ENCODE peak calls at places on chromosomes 7 and 10, in six cellular contexts. C is CD8-positive, alpha-beta T cell; Z is uterus; X is SJSA1; S is A549; H is K562. R is an unnamed sample.

GRCh38 chr10:50421026-50421719 is 169.9 kb upstream of the ASAH2 start:
- DNase-seq in Z (no peak), C (no peak), H (peak; percentile 66), S (peak; percentile 58), X (no peak), R (no peak)

GRCh38 chr7:137878333-137878961 is 31.7 kb upstream of the DGKI start:
- DNase-seq in H (peak; percentile 48), C (no peak), S (no peak), X (no peak), Z (peak; percentile 85), R (no peak)

GRCh38 chr10:14009315-14010082 is 321.2 kb downstream of the FRMD4A start:
- DNase-seq in X (peak; percentile 56), Z (no peak), H (no peak), C (peak; percentile 84), S (no peak), R (peak; percentile 71)

GRCh38 chr10:62153191-62153590 is 115.5 kb downstream of the RTKN2 start:
- DNase-seq in H (no peak), X (no peak), S (no peak), C (no peak), Z (no peak), R (no peak)

GRCh38 chr7:21507627-21508343 is 35.1 kb upstream of the DNAH11 start:
- DNase-seq in H (peak; percentile 19), X (no peak), Z (no peak), C (no peak), S (peak; percentile 21), R (no peak)

GRCh38 chr10:54559498-54559897 is 241.5 kb downstream of the PCDH15 start:
- DNase-seq in S (no peak), C (no peak), H (no peak), Z (no peak), X (no peak), R (no peak)

GRCh38 chr7:13457790-13458189 is 531.7 kb downstream of the ETV1 start:
- DNase-seq in S (no peak), X (no peak), C (no peak), H (no peak), Z (no peak), R (no peak)

GRCh38 chr10:110512461-110513187 is 14.9 kb downstream of the DUSP5 start:
- DNase-seq in C (no peak), Z (no peak), X (peak; percentile 84), S (peak; percentile 77), H (no peak), R (no peak)

GRCh38 chr7:78448915-78449314 is 650.3 kb downstream of the PHTF2 start:
- DNase-seq in Z (no peak), H (no peak), X (no peak), S (no peak), C (no peak), R (no peak)

GRCh38 chr7:12715372-12716133 is 28.1 kb downstream of the ARL4A start:
- DNase-seq in X (peak; percentile 71), Z (peak; percentile 50), H (peak; percentile 86), S (peak; percentile 98), C (peak; percentile 23), R (no peak)

GRCh38 chr10:8260645-8261044 is 206.2 kb downstream of the GATA3 start:
- DNase-seq in Z (no peak), C (no peak), H (no peak), X (no peak), S (no peak), R (no peak)

GRCh38 chr7:97851725-97852124 is 20.5 kb downstream of the ASNS start:
- DNase-seq in S (no peak), C (no peak), X (no peak), H (no peak), Z (no peak), R (no peak)

GRCh38 chr7:142854505-142855400 is at the start of gene EPHB6:
- DNase-seq in S (peak; percentile 32), H (peak; percentile 96), Z (peak; percentile 87), C (peak; percentile 45), X (no peak), R (peak; percentile 56)

GRCh38 chr10:120456626-120457430 is at the start of gene PLPP4:
- DNase-seq in H (peak; percentile 16), C (no peak), X (peak; percentile 56), Z (peak; percentile 29), S (no peak), R (no peak)

GRCh38 chr10:42961776-42962119 is 115.1 kb upstream of the RET start:
- DNase-seq in H (no peak), X (peak; percentile 25), C (no peak), S (no peak), Z (no peak), R (no peak)

GRCh38 chr7:6422926-6423632 is 24.7 kb downstream of the DAGLB start:
- DNase-seq in C (no peak), X (no peak), Z (no peak), S (no peak), H (no peak), R (peak; percentile 6)

GRCh38 chr7:51290702-51291290 is 25.8 kb downstream of the COBL start:
- DNase-seq in Z (no peak), X (no peak), H (no peak), C (no peak), S (no peak), R (no peak)
- H3K4me1 ChIP-seq in Z (no peaks in the 10 kb centered on the region), X (no peaks in the 10 kb centered on the region), H (no peaks in the 10 kb centered on the region), C (no peaks in the 10 kb centered on the region), S (peaks cover 12% of the 10 kb centered on the region), R (no peaks in the 10 kb centered on the region)

GRCh38 chr10:35424680-35425285 is 88.5 kb downstream of the CCNY start:
- DNase-seq in S (no peak), H (no peak), X (no peak), C (no peak), Z (no peak), R (no peak)
- H3K4me1 ChIP-seq in S (peaks cover 67% of the 10 kb centered on the region), H (peaks cover 20% of the 10 kb centered on the region), X (peaks cover 69% of the 10 kb centered on the region), C (peaks cover 6% of the 10 kb centered on the region), Z (peaks cover 31% of the 10 kb centered on the region), R (peaks cover 21% of the 10 kb centered on the region)

DNA sequence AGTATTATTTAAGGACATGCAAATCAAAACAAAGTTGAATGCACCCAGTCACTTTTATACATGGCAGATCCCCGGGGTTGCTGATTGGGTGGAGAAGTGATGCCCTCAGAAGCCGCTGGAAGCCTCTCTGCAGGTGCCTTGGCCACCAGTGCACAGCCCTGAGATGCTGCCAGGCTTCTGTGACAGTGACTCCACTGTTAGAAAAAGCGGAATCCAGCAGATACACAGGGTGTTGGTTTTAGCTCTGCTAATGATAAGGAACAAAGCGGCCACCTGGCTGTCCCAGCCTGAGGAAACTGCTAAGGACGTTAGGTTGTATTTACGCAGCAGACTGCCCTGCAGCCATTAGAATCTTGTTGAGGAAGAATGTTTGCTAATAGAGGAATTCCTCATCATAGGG is 47.5 kb downstream of the JAKMIP3 start:
- DNase-seq in H (no peak), Z (peak; percentile 2), S (no peak), C (no peak), X (peak; percentile 16), R (no peak)
- H3K4me1 ChIP-seq in H (no peaks in the 10 kb centered on the region), Z (no peaks in the 10 kb centered on the region), S (no peaks in the 10 kb centered on the region), C (no peaks in the 10 kb centered on the region), X (no peaks in the 10 kb centered on the region), R (no peaks in the 10 kb centered on the region)

DNA sequence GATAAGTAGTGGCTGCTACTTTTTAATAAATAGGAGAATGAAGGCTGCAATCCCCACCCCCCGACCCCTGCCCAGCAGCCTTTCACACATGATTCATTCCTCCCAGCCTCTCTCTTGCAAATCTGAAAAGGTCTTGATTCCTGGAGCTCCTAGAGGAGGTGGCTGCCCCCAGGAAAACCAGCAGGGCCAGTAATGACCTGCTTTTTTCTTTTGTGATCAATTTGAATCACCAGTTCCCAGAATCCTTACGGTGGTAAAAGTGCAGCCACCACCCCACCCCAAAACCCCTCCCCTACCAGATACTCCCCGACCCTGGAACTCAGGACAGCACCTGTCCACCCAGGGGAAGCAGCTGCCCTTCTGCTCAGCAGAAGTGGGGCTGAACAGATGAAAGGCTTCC is 108.9 kb downstream of the C10orf105 start:
- DNase-seq in S (no peak), H (no peak), C (no peak), X (no peak), Z (no peak), R (no peak)
- H3K4me1 ChIP-seq in S (peaks cover 8% of the 10 kb centered on the region), H (peaks cover 16% of the 10 kb centered on the region), C (no peaks in the 10 kb centered on the region), X (peaks cover 6% of the 10 kb centered on the region), Z (no peaks in the 10 kb centered on the region), R (no peaks in the 10 kb centered on the region)

DNA sequence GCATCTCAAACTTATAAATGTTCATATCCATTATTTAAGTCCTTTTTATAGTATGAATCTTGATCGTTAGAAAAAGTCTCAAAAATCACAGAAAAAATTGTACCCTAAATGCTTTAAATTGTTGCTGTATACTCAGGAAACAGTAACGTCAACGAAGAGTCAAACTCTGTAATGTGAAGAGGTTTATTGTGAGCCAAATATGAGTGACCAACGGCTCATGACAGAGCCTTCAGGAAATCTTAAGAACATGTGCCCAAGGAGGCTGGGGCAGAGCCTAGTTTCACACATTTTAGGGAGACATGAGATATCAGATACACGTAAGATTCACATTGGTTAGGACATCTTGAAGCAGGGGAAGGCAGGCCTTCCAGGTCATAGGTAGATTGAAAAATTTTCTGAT is 86.1 kb downstream of the PIP4K2A start:
- DNase-seq in X (no peak), Z (no peak), S (no peak), C (no peak), H (no peak), R (no peak)
- H3K4me1 ChIP-seq in X (peaks cover 71% of the 10 kb centered on the region), Z (no peaks in the 10 kb centered on the region), S (peaks cover 53% of the 10 kb centered on the region), C (peaks cover 96% of the 10 kb centered on the region), H (peaks cover 61% of the 10 kb centered on the region), R (peaks cover 99% of the 10 kb centered on the region)

GRCh38 chr7:129769866-129770808 is 158.6 kb downstream of the NRF1 start:
- DNase-seq in S (no peak), Z (no peak), C (no peak), H (no peak), X (no peak), R (no peak)
- H3K4me1 ChIP-seq in S (peaks cover 8% of the 10 kb centered on the region), Z (no peaks in the 10 kb centered on the region), C (no peaks in the 10 kb centered on the region), H (peaks cover 39% of the 10 kb centered on the region), X (no peaks in the 10 kb centered on the region), R (no peaks in the 10 kb centered on the region)

DNA sequence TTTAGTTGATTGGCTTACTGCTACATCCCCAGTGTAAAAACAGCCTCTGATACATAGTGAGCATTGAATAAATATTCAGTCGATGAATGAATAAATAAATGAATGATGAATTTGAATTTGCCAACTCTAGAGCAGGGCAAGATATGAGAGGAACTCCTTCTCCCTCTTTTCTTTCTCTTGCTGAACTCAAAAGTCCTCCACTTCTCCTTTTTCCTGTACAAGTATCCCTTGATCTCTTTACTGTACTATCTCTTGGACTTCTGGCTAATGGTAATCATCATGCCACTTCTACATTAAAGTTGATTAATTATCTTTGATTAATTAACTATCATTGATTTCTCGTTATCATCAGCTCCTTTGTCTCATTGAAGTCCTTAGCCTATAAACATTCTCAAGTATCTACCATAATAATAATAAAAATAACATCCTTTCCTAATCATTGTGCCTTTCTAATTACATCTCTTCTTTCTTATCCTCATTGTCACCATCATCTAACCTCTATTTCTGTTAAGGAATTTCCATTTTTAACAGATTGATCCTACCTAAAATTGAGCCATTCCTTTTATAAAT is 10.6 kb downstream of the CPED1 start:
- DNase-seq in Z (no peak), C (no peak), H (no peak), S (no peak), X (no peak), R (no peak)
- H3K4me1 ChIP-seq in Z (peaks cover 14% of the 10 kb centered on the region), C (peaks cover 17% of the 10 kb centered on the region), H (peaks cover 71% of the 10 kb centered on the region), S (no peaks in the 10 kb centered on the region), X (peaks cover 77% of the 10 kb centered on the region), R (peaks cover 14% of the 10 kb centered on the region)